ENCODE peak calls at places on chromosome 18, in seven cellular contexts. J, E, B, C, Y, V and G are unnamed samples.
A peak's percentile ranks its signal among the peaks of the same experiment; 100 is the strongest.

GRCh38 chr18:70422061-70422965 is 133.5 kb downstream of the SOCS6 start:
- DNase-seq in J (peak; percentile 86), C (peak; percentile 86), B (no peak), E (no peak), Y (peak; percentile 68), V (no peak), G (no peak)

GRCh38 chr18:11660691-11661090 is 28.4 kb upstream of the GNAL start:
- DNase-seq in B (no peak), J (no peak), Y (no peak), V (no peak), E (no peak), C (no peak), G (no peak)

GRCh38 chr18:14174706-14175085 is 42.5 kb upstream of the ZNF519 start:
- DNase-seq in E (no peak), Y (no peak), V (peak; percentile 85), B (peak; percentile 9), J (no peak), C (no peak), G (no peak)

GRCh38 chr18:46519870-46520269 is 137.2 kb downstream of the LOXHD1 start:
- DNase-seq in J (no peak), B (no peak), V (peak; percentile 53), C (no peak), Y (no peak), E (no peak), G (no peak)

GRCh38 chr18:61841709-61842108 is 51.1 kb downstream of the RNF152 start:
- DNase-seq in Y (no peak), V (no peak), B (no peak), C (no peak), E (no peak), J (no peak), G (no peak)

GRCh38 chr18:57581301-57581934 is 5.1 kb downstream of the FECH start:
- DNase-seq in Y (peak; percentile 29), C (no peak), J (no peak), V (no peak), B (no peak), E (peak; percentile 15), G (no peak)

GRCh38 chr18:50158866-50159653 is 35.9 kb downstream of the MYO5B start:
- DNase-seq in E (no peak), V (no peak), Y (peak; percentile 33), B (no peak), J (peak; percentile 69), C (no peak), G (no peak)

GRCh38 chr18:58761970-58762780 is 90.9 kb downstream of the MALT1 start:
- DNase-seq in J (no peak), C (peak; percentile 55), Y (no peak), V (peak; percentile 76), B (no peak), E (no peak), G (no peak)

GRCh38 chr18:35183846-35184245 is 57.0 kb upstream of the ZNF397 start:
- DNase-seq in E (no peak), V (no peak), C (no peak), Y (no peak), J (no peak), B (no peak), G (no peak)

GRCh38 chr18:63763831-63764600 is 11.2 kb upstream of the SERPINB7 start:
- DNase-seq in J (no peak), C (no peak), B (no peak), Y (no peak), V (no peak), E (no peak), G (no peak)

GRCh38 chr18:10201226-10201625 is 253.2 kb upstream of the APCDD1 start:
- DNase-seq in Y (no peak), J (no peak), C (no peak), V (no peak), B (no peak), E (no peak), G (no peak)

GRCh38 chr18:63320041-63320689 is 596 bp upstream of the BCL2 start:
- DNase-seq in V (peak; percentile 86), Y (peak; percentile 90), J (peak; percentile 65), B (peak; percentile 73), E (peak; percentile 76), C (peak; percentile 83), G (peak; percentile 55)

GRCh38 chr18:32771871-32772499 is 838 bp downstream of the KLHL14 start:
- DNase-seq in Y (no peak), B (peak; percentile 55), V (no peak), E (no peak), C (no peak), J (peak; percentile 10), G (peak; percentile 29)

GRCh38 chr18:46320928-46321855 is 217.0 kb downstream of the HAUS1 start:
- DNase-seq in Y (no peak), C (no peak), B (no peak), E (no peak), V (no peak), J (no peak), G (no peak)

GRCh38 chr18:1103567-1103966 is 198.9 kb downstream of the ADCYAP1 start:
- DNase-seq in B (no peak), Y (no peak), C (no peak), E (no peak), J (no peak), V (no peak), G (no peak)

GRCh38 chr18:59986139-59986538 is 86.3 kb downstream of the PMAIP1 start:
- DNase-seq in V (no peak), C (no peak), J (no peak), B (no peak), Y (no peak), E (no peak), G (no peak)

GRCh38 chr18:10422731-10423130 is 31.7 kb upstream of the APCDD1 start:
- DNase-seq in B (no peak), Y (no peak), E (no peak), J (no peak), V (peak; percentile 77), C (no peak), G (no peak)

GRCh38 chr18:67232406-67232805 is 284.1 kb downstream of the DSEL start:
- DNase-seq in V (no peak), J (no peak), Y (no peak), E (no peak), C (no peak), B (no peak), G (no peak)

GRCh38 chr18:5414546-5414945 is 119.0 kb upstream of the ZBTB14 start:
- DNase-seq in J (no peak), V (no peak), B (peak; percentile 76), Y (no peak), E (no peak), C (no peak), G (peak; percentile 34)

GRCh38 chr18:37524546-37525301 is 40.9 kb downstream of the CELF4 start:
- DNase-seq in V (no peak), Y (no peak), J (no peak), C (no peak), E (no peak), B (peak; percentile 50), G (peak; percentile 36)

GRCh38 chr18:37521500-37522465 is 43.8 kb downstream of the CELF4 start:
- DNase-seq in Y (no peak), V (no peak), J (no peak), E (no peak), B (no peak), C (no peak), G (no peak)

GRCh38 chr18:37524139-37524538 is 41.5 kb downstream of the CELF4 start:
- DNase-seq in C (no peak), Y (no peak), J (no peak), V (no peak), E (no peak), B (no peak), G (no peak)

GRCh38 chr18:37529296-37529695 is 36.3 kb downstream of the CELF4 start:
- DNase-seq in J (no peak), Y (no peak), V (no peak), C (no peak), E (no peak), B (no peak), G (no peak)

GRCh38 chr18:37525302-37525585 is 40.4 kb downstream of the CELF4 start:
- DNase-seq in B (no peak), C (no peak), Y (no peak), V (no peak), J (no peak), E (no peak), G (no peak)
- TF ChIP-seq CTCF in B (no peak), C (no peak), Y (no peak), V (no peak), J (no peak), E (no peak), G (no peak)

DNA sequence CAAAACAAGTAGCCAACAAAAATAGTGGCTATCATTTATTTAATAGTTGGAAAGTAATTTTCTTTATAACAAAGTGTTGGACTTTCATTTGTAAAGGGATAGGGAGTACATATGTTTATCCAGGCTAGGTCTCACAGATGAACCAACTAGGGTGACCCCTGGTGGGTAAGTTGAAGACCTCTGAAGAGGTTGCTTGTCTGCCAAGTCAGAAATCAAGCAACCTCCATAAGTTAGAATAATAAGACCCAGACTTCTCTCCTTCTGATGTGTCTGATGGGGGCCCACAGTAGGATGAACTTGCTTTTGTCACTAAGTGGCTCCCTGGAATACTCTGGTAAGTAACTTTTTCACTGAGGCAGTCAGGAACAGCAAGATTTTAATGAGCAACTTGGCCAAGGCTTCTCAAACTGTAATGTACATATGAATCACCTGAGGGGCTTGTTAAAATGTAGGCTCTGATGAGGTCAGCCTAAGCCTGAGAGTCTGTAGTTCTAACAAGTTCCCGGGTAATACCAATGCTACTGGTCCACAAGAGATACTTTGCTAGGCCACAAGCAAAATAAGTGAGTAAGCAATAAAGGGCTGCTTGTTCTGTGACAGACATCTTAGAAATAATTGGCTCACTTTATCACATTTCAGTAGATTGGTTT is 319.6 kb downstream of the PIK3C3 start:
- DNase-seq in Y (no peak), B (no peak), J (no peak), C (no peak), E (no peak), V (no peak), G (no peak)
- TF ChIP-seq CTCF in Y (no peak), B (peak; percentile 25), J (no peak), C (no peak), E (no peak), V (peak; percentile 39), G (peak; percentile 45)

DNA sequence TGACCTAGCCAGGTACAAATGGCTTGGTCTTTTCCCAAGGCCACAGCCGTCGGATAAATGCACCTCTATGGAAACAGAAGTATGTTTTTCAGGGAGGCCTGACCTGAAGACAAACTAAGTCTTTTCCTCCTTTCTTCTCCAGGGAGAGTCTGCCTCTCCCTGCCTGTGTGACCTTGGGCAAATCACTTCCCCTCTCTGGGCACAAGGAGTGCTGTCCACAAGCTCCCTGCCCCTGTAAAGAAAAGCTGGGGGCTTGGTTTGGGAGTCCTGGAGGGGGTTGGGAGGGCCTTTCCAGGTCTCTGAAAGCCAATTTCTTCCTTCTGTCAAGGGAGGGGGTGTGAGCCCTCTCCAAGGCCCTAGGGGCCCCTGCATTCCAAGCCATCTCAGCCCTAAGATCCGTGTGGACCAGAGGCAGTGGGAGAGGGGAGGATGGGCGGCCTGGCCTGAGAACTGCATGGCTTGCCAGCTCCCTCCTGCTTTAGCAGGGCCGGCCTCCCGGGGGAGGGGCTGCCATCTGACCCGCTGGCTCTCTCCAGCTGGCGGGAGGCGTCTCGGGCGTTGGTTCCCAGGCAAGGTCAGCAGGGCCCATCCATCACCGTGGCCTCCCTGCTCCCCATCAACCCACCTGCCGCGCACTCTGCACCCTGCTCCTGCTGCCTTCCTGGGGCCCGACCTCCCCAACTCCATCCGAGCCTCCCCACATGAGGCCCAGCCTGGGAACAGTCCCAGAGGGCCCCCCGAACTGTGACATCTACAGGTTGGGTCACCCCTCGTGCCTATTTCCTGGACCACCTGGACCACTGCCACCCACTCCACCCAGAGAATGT is 61.4 kb downstream of the SMAD7 start:
- DNase-seq in C (peak; percentile 71), V (no peak), J (no peak), Y (no peak), B (peak; percentile 88), E (no peak), G (peak; percentile 39)
- TF ChIP-seq CTCF in C (no peak), V (no peak), J (no peak), Y (no peak), B (no peak), E (no peak), G (no peak)

GRCh38 chr18:49028801-49029506 is 78.2 kb upstream of the SMAD7 start:
- DNase-seq in C (peak; percentile 54), V (peak; percentile 70), Y (no peak), E (no peak), B (no peak), J (no peak), G (no peak)
- TF ChIP-seq CTCF in C (no peak), V (no peak), Y (no peak), E (no peak), B (no peak), J (no peak), G (no peak)